ENCODE peak calls at places on chromosomes 7 and 10, in four cellular contexts. One of them, this sample, is unnamed.

GRCh38 chr10:7686351-7687171 is 16.6 kb upstream of the ITIH2 start:
- DNase-seq in SK-N-SH: no peak
- DNase-seq in hepatocyte: peak; percentile 27
- DNase-seq in GM23338: no peak
- DNase-seq in this sample: no peak

GRCh38 chr10:6050801-6051445 is 11.2 kb downstream of the IL2RA start:
- DNase-seq in SK-N-SH: peak; percentile 31
- DNase-seq in hepatocyte: peak; percentile 27
- DNase-seq in GM23338: peak; percentile 45
- DNase-seq in this sample: peak; percentile 72

GRCh38 chr10:82245157-82245556 is 370.2 kb downstream of the NRG3 start:
- DNase-seq in SK-N-SH: no peak
- DNase-seq in hepatocyte: no peak
- DNase-seq in GM23338: peak; percentile 32
- DNase-seq in this sample: no peak

GRCh38 chr7:116953372-116953726 is at the start of gene ST7:
- DNase-seq in SK-N-SH: peak; percentile 87
- DNase-seq in hepatocyte: peak; percentile 82
- DNase-seq in GM23338: peak; percentile 63
- DNase-seq in this sample: peak; percentile 93

GRCh38 chr10:128040096-128040495 is 86.1 kb downstream of the MKI67 start:
- DNase-seq in SK-N-SH: no peak
- DNase-seq in hepatocyte: no peak
- DNase-seq in GM23338: no peak
- DNase-seq in this sample: no peak

GRCh38 chr10:33487014-33487776 is 152.7 kb upstream of the NRP1 start:
- DNase-seq in SK-N-SH: no peak
- DNase-seq in hepatocyte: no peak
- DNase-seq in GM23338: no peak
- DNase-seq in this sample: peak; percentile 23

GRCh38 chr7:366171-366916 is 76.4 kb downstream of the FOXL3 start:
- DNase-seq in SK-N-SH: peak; percentile 79
- DNase-seq in hepatocyte: no peak
- DNase-seq in GM23338: no peak
- DNase-seq in this sample: peak; percentile 14

GRCh38 chr7:140517546-140518369 is 38.5 kb upstream of the MKRN1 start:
- DNase-seq in SK-N-SH: peak; percentile 94
- DNase-seq in hepatocyte: peak; percentile 94
- DNase-seq in GM23338: peak; percentile 98
- DNase-seq in this sample: peak; percentile 95

GRCh38 chr7:134355925-134356324 is 39.2 kb upstream of the SLC35B4 start:
- DNase-seq in SK-N-SH: no peak
- DNase-seq in hepatocyte: no peak
- DNase-seq in GM23338: no peak
- DNase-seq in this sample: peak; percentile 69

GRCh38 chr7:128115821-128116723 is 84.8 kb upstream of the LRRC4 start:
- DNase-seq in SK-N-SH: no peak
- DNase-seq in hepatocyte: no peak
- DNase-seq in GM23338: peak; percentile 68
- DNase-seq in this sample: no peak

GRCh38 chr10:79224263-79224949 is 122.9 kb upstream of the PPIF start:
- DNase-seq in SK-N-SH: no peak
- DNase-seq in hepatocyte: no peak
- DNase-seq in GM23338: no peak
- DNase-seq in this sample: no peak

GRCh38 chr7:5678295-5679046 is 103.0 kb downstream of the RNF216 start:
- DNase-seq in SK-N-SH: no peak
- DNase-seq in hepatocyte: no peak
- DNase-seq in GM23338: peak; percentile 12
- DNase-seq in this sample: no peak

GRCh38 chr10:49076319-49076718 is 39.0 kb downstream of the VSTM4 start:
- DNase-seq in SK-N-SH: no peak
- DNase-seq in hepatocyte: no peak
- DNase-seq in GM23338: no peak
- DNase-seq in this sample: no peak

GRCh38 chr7:55279080-55279845 is 85.9 kb upstream of the LANCL2 start:
- DNase-seq in SK-N-SH: no peak
- DNase-seq in hepatocyte: no peak
- DNase-seq in GM23338: no peak
- DNase-seq in this sample: no peak

GRCh38 chr10:5665380-5666323 is 743 bp downstream of the ASB13 start:
- DNase-seq in SK-N-SH: peak; percentile 76
- DNase-seq in hepatocyte: peak; percentile 41
- DNase-seq in GM23338: peak; percentile 39
- DNase-seq in this sample: peak; percentile 56

GRCh38 chr10:90858489-90858968 is 690 bp upstream of the HTR7 start:
- DNase-seq in SK-N-SH: peak; percentile 25
- DNase-seq in hepatocyte: no peak
- DNase-seq in GM23338: no peak
- DNase-seq in this sample: peak; percentile 15

GRCh38 chr7:46630031-46630430 is 709.0 kb upstream of the IGFBP3 start:
- DNase-seq in SK-N-SH: no peak
- DNase-seq in hepatocyte: peak; percentile 29
- DNase-seq in GM23338: no peak
- DNase-seq in this sample: peak; percentile 23

GRCh38 chr10:97550336-97551149 is 22.0 kb upstream of the ANKRD2 start:
- DNase-seq in SK-N-SH: no peak
- DNase-seq in hepatocyte: no peak
- DNase-seq in GM23338: peak; percentile 67
- DNase-seq in this sample: no peak

GRCh38 chr10:101939718-101940117 is 96.1 kb upstream of the KCNIP2 start:
- DNase-seq in SK-N-SH: no peak
- DNase-seq in hepatocyte: no peak
- DNase-seq in GM23338: no peak
- DNase-seq in this sample: no peak

GRCh38 chr7:144670251-144670650 is 165.6 kb downstream of the TPK1 start:
- DNase-seq in SK-N-SH: no peak
- DNase-seq in hepatocyte: peak; percentile 42
- DNase-seq in GM23338: peak; percentile 21
- DNase-seq in this sample: peak; percentile 17

GRCh38 chr10:4984223-4984622 is 19.4 kb downstream of the AKR1C2 start:
- DNase-seq in SK-N-SH: no peak
- DNase-seq in hepatocyte: no peak
- DNase-seq in GM23338: no peak
- DNase-seq in this sample: no peak

GRCh38 chr10:31582365-31583052 is 263.5 kb downstream of the ZEB1 start:
- DNase-seq in SK-N-SH: peak; percentile 73
- DNase-seq in hepatocyte: peak; percentile 39
- DNase-seq in GM23338: peak; percentile 11
- DNase-seq in this sample: peak; percentile 39

GRCh38 chr7:92809397-92810241 is 26.8 kb downstream of the CDK6 start:
- DNase-seq in SK-N-SH: no peak
- DNase-seq in hepatocyte: peak; percentile 85
- DNase-seq in GM23338: peak; percentile 81
- DNase-seq in this sample: peak; percentile 95

GRCh38 chr7:108014747-108015682 is 12.1 kb upstream of the LAMB1 start:
- DNase-seq in SK-N-SH: no peak
- DNase-seq in hepatocyte: peak; percentile 40
- DNase-seq in GM23338: no peak
- DNase-seq in this sample: peak; percentile 56
- H3K4me2 ChIP-seq in SK-N-SH: peak overlapping the region; percentile 54
- H3K4me2 ChIP-seq in hepatocyte: peak overlapping the region; percentile 7
- H3K4me2 ChIP-seq in GM23338: no peak overlapping the region
- H3K4me2 ChIP-seq in this sample: peak overlapping the region; percentile 40

DNA sequence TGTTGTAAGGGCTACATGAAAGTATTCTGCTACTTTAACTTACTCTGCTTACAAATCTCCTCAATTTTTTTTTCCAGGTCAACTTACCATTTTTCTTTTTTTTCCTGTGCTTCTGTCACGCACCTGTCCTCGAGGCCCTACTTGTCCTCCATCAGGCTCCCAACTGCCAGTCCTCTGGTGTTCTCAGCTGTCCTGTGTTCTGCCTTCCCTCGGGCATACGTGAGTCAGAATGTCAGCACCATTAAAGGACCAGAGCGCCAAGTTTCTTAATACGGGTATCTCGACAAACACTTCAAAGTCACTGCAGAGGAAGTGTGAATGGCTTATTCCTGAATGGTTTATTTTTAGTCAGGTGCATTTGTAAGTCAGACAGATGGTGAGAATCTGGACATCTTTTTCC is at the start of gene TEX47:
- DNase-seq in SK-N-SH: no peak
- DNase-seq in hepatocyte: no peak
- DNase-seq in GM23338: no peak
- DNase-seq in this sample: no peak
- TF ChIP-seq EZH2phosphoT487 in SK-N-SH: no peak
- TF ChIP-seq EZH2phosphoT487 in hepatocyte: no peak
- TF ChIP-seq EZH2phosphoT487 in GM23338: no peak
- TF ChIP-seq EZH2phosphoT487 in this sample: no peak

GRCh38 chr7:28187012-28187411 is 6.4 kb upstream of the JAZF1 start:
- DNase-seq in SK-N-SH: no peak
- DNase-seq in hepatocyte: no peak
- DNase-seq in GM23338: no peak
- DNase-seq in this sample: no peak

GRCh38 chr7:28191751-28192150 is 11.2 kb upstream of the JAZF1 start:
- DNase-seq in SK-N-SH: no peak
- DNase-seq in hepatocyte: no peak
- DNase-seq in GM23338: no peak
- DNase-seq in this sample: no peak

GRCh38 chr7:28192786-28193581 is 12.4 kb upstream of the JAZF1 start:
- DNase-seq in SK-N-SH: no peak
- DNase-seq in hepatocyte: no peak
- DNase-seq in GM23338: peak; percentile 13
- DNase-seq in this sample: peak; percentile 29

GRCh38 chr7:28195925-28196324 is 15.3 kb upstream of the JAZF1 start:
- DNase-seq in SK-N-SH: no peak
- DNase-seq in hepatocyte: no peak
- DNase-seq in GM23338: no peak
- DNase-seq in this sample: no peak

GRCh38 chr7:28190077-28190476 is 9.5 kb upstream of the JAZF1 start:
- DNase-seq in SK-N-SH: no peak
- DNase-seq in hepatocyte: no peak
- DNase-seq in GM23338: no peak
- DNase-seq in this sample: no peak
- H3K4me3 ChIP-seq in SK-N-SH: no peak overlapping the region
- H3K4me3 ChIP-seq in hepatocyte: no peak overlapping the region
- H3K4me3 ChIP-seq in GM23338: no peak overlapping the region
- H3K4me3 ChIP-seq in this sample: no peak overlapping the region

GRCh38 chr10:110861476-110861875 is 10.3 kb upstream of the PDCD4 start:
- DNase-seq in SK-N-SH: no peak
- DNase-seq in hepatocyte: no peak
- DNase-seq in GM23338: no peak
- DNase-seq in this sample: no peak

GRCh38 chr10:110863361-110863760 is 8.4 kb upstream of the PDCD4 start:
- DNase-seq in SK-N-SH: no peak
- DNase-seq in hepatocyte: no peak
- DNase-seq in GM23338: no peak
- DNase-seq in this sample: peak; percentile 23

GRCh38 chr10:110862961-110863360 is 8.8 kb upstream of the PDCD4 start:
- DNase-seq in SK-N-SH: no peak
- DNase-seq in hepatocyte: no peak
- DNase-seq in GM23338: no peak
- DNase-seq in this sample: no peak

GRCh38 chr10:110860576-110861241 is 11.0 kb upstream of the PDCD4 start:
- DNase-seq in SK-N-SH: no peak
- DNase-seq in hepatocyte: peak; percentile 56
- DNase-seq in GM23338: no peak
- DNase-seq in this sample: no peak

DNA sequence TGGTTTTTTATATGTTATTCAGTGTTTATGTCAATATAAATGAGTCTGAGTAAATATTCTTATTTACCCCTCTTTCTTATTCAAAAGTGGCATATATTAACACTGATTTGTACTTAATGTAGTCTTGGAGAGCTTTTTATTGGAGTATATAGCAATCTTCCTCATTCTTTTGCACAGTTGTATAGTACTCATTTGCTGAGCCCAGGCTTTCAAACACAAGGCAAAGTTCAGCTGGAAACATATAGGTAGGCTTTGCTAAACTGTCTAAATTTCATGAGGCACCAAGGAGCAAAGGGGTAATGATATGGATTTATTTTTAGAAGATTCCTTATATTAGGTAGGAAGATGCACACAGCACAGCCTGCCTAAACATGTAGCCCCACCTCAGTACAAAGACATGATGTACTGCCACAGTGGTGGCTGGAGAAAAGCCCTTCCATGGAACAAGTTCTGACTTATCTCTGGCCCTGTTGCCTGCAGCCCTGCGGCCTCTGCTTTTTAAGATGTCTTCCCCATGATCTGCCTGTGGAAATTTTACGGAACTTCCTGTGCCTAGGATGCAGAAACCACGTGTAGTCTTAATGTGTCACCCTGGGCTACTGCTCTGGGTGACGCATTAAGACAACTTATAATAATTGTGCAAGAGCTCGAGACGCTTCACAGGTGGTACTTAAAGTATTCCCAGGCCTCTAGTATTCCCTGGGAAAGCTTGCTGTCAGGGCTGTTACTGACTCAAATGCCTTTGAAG is 9.6 kb upstream of the PDCD4 start:
- DNase-seq in SK-N-SH: no peak
- DNase-seq in hepatocyte: no peak
- DNase-seq in GM23338: no peak
- DNase-seq in this sample: peak; percentile 32
- H3K4me2 ChIP-seq in SK-N-SH: no peak overlapping the region
- H3K4me2 ChIP-seq in hepatocyte: no peak overlapping the region
- H3K4me2 ChIP-seq in GM23338: no peak overlapping the region
- H3K4me2 ChIP-seq in this sample: no peak overlapping the region

DNA sequence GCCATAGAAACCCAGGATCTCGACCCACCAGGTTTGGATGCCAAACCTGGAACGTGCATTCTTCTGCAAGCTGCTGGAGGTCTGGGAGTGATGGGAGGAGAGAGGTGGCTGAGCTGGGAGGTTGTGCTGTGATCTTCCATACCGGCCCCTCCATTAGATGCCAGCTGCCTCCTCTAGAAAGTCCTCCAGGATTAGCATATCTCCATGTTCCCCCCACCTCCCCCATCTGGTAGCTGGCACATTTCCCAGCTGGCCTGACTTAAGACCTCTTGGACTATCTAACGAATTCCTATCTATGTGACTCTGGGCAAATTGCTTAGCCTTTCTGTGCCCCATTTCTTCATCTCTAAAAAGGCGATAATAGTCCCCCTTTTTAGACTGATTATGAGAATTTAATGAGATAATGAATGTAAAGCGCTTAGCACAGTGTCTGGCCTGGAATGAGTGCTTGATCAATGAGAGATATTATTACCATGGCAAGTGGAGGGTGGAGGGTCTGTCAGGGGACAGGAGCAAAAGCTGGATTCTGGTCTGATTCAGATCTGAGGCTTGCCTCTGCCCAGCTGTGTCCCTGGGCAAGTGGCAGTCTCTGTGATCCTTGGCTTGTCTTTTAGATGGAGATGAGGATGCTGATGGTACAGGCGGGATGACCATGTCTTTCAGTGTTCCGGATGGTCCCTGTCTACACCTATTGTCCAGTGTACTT is 78.6 kb upstream of the PCBD1 start:
- DNase-seq in SK-N-SH: peak; percentile 53
- DNase-seq in hepatocyte: no peak
- DNase-seq in GM23338: no peak
- DNase-seq in this sample: no peak
- TF ChIP-seq EZH2phosphoT487 in SK-N-SH: no peak
- TF ChIP-seq EZH2phosphoT487 in hepatocyte: no peak
- TF ChIP-seq EZH2phosphoT487 in GM23338: no peak
- TF ChIP-seq EZH2phosphoT487 in this sample: no peak